ENCODE peak calls at places on chromosomes 11 and 22, in four cellular contexts. One of them, this sample, is unnamed.

GRCh38 chr11:61293869-61294716 is 1.0 kb downstream of the VWCE start:
- DNase-seq in GM12878: no peak
- DNase-seq in K562: no peak
- DNase-seq in GM12891: peak; percentile 67
- DNase-seq in this sample: peak; percentile 35

GRCh38 chr11:69918231-69918937 is 99.2 kb upstream of the FGF3 start:
- DNase-seq in GM12878: no peak
- DNase-seq in K562: no peak
- DNase-seq in GM12891: no peak
- DNase-seq in this sample: no peak

GRCh38 chr22:25067851-25068421 is 115.4 kb downstream of the KIAA1671 start:
- DNase-seq in GM12878: no peak
- DNase-seq in K562: no peak
- DNase-seq in GM12891: no peak
- DNase-seq in this sample: no peak

GRCh38 chr11:36383200-36383599 is 87.1 kb downstream of the PRR5L start:
- DNase-seq in GM12878: no peak
- DNase-seq in K562: no peak
- DNase-seq in GM12891: no peak
- DNase-seq in this sample: no peak

GRCh38 chr11:92702771-92703170 is 266.7 kb upstream of the MTNR1B start:
- DNase-seq in GM12878: no peak
- DNase-seq in K562: no peak
- DNase-seq in GM12891: no peak
- DNase-seq in this sample: no peak

GRCh38 chr11:46677991-46678740 is 22.3 kb downstream of the ARHGAP1 start:
- DNase-seq in GM12878: no peak
- DNase-seq in K562: no peak
- DNase-seq in GM12891: no peak
- DNase-seq in this sample: no peak

GRCh38 chr11:83746921-83747585 is 460.9 kb upstream of the CCDC90B start:
- DNase-seq in GM12878: no peak
- DNase-seq in K562: no peak
- DNase-seq in GM12891: no peak
- DNase-seq in this sample: no peak

GRCh38 chr11:69750108-69750850 is 24.9 kb downstream of the FGF4 start:
- DNase-seq in GM12878: no peak
- DNase-seq in K562: no peak
- DNase-seq in GM12891: no peak
- DNase-seq in this sample: no peak

GRCh38 chr11:776459-777287 is 614 bp downstream of the GATD1 start:
- DNase-seq in GM12878: no peak
- DNase-seq in K562: peak; percentile 90
- DNase-seq in GM12891: peak; percentile 77
- DNase-seq in this sample: peak; percentile 63

GRCh38 chr11:43868852-43869567 is 11.6 kb upstream of the ALKBH3 start:
- DNase-seq in GM12878: peak; percentile 84
- DNase-seq in K562: peak; percentile 32
- DNase-seq in GM12891: peak; percentile 43
- DNase-seq in this sample: peak; percentile 62

GRCh38 chr11:88035271-88035670 is 140.0 kb downstream of the RAB38 start:
- DNase-seq in GM12878: no peak
- DNase-seq in K562: no peak
- DNase-seq in GM12891: no peak
- DNase-seq in this sample: no peak

GRCh38 chr22:18955696-18956095 is 19.6 kb upstream of the PRODH start:
- DNase-seq in GM12878: no peak
- DNase-seq in K562: no peak
- DNase-seq in GM12891: no peak
- DNase-seq in this sample: no peak

GRCh38 chr11:11866203-11866602 is 24.4 kb downstream of the USP47 start:
- DNase-seq in GM12878: no peak
- DNase-seq in K562: peak; percentile 45
- DNase-seq in GM12891: no peak
- DNase-seq in this sample: no peak

GRCh38 chr11:61698173-61698965 is 18.2 kb downstream of the DAGLA start:
- DNase-seq in GM12878: no peak
- DNase-seq in K562: no peak
- DNase-seq in GM12891: no peak
- DNase-seq in this sample: peak; percentile 83

GRCh38 chr11:118009821-118010737 is 23.9 kb downstream of the IL10RA start:
- DNase-seq in GM12878: no peak
- DNase-seq in K562: no peak
- DNase-seq in GM12891: no peak
- DNase-seq in this sample: no peak

GRCh38 chr22:49106136-49106930 is 721.3 kb downstream of the BRD1 start:
- DNase-seq in GM12878: no peak
- DNase-seq in K562: no peak
- DNase-seq in GM12891: no peak
- DNase-seq in this sample: no peak

GRCh38 chr11:102447193-102447592 is 5.4 kb downstream of the TMEM123 start:
- DNase-seq in GM12878: no peak
- DNase-seq in K562: no peak
- DNase-seq in GM12891: no peak
- DNase-seq in this sample: no peak

GRCh38 chr11:112780351-112781043 is 180.7 kb upstream of the NCAM1 start:
- DNase-seq in GM12878: no peak
- DNase-seq in K562: no peak
- DNase-seq in GM12891: no peak
- DNase-seq in this sample: no peak

GRCh38 chr22:24703101-24703500 is 71.4 kb downstream of the PIWIL3 start:
- DNase-seq in GM12878: no peak
- DNase-seq in K562: peak; percentile 12
- DNase-seq in GM12891: no peak
- DNase-seq in this sample: no peak

GRCh38 chr11:4884341-4884740 is 2.6 kb downstream of the OR51T1 start:
- DNase-seq in GM12878: no peak
- DNase-seq in K562: no peak
- DNase-seq in GM12891: no peak
- DNase-seq in this sample: no peak

GRCh38 chr11:27254744-27255446 is 108.1 kb downstream of the CCDC34 start:
- DNase-seq in GM12878: no peak
- DNase-seq in K562: no peak
- DNase-seq in GM12891: no peak
- DNase-seq in this sample: no peak

GRCh38 chr22:20169253-20169822 is 18.5 kb upstream of the CCDC188 start:
- DNase-seq in GM12878: no peak
- DNase-seq in K562: no peak
- DNase-seq in GM12891: no peak
- DNase-seq in this sample: no peak

GRCh38 chr11:133993107-133993506 is 36.3 kb upstream of the IGSF9B start:
- DNase-seq in GM12878: no peak
- DNase-seq in K562: no peak
- DNase-seq in GM12891: no peak
- DNase-seq in this sample: no peak

DNA sequence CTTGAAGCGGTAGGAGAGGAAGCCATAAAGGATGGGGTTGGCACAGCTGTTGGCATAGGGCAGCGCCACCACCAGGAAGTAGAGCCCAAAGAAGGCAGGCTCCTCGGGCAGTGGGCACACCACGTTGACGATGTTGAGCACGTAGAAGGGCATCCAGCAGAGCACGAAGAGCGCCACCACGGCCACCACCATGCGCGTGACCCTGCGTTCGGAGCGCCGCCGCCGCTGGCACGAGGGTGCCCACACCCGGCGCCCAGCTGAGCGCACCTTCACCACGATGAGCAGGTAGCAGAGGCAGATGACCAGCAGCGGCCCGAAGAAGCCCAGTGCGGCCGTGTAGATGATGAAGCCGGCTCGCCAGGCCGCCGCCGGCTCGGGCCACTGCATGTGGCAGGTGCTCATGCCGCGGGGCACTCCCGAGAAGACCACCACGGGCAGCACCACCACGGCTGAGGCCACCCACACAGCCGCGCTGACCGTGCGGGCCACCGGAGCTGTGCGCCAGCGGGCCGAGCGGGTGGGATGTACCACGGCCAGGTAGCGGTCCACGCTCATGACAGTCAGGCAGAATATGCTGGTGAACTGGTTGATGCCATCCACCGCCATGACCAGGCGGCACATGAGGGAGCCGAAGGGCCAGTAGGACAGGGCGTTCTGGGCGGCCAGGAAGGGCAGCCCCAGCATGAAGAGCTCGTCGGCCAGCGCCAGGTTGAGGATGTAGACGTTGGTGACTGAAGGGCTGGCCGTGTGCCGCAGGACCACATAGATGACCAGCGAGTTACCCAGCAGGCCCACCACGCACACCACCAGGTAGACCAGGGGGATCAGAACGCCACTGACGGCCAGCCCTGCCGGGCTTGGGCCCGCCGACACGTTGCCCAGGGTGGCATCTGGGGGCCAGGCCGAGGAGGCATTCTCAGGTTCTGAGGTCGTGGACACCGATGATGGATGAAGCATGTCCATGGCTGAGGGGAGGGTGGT is 5.1 kb downstream of the SSTR3 start:
- DNase-seq in GM12878: no peak
- DNase-seq in K562: no peak
- DNase-seq in GM12891: no peak
- DNase-seq in this sample: no peak
- TF ChIP-seq SPI1 in GM12878: no peak
- TF ChIP-seq SPI1 in K562: no peak
- TF ChIP-seq SPI1 in GM12891: no peak
- TF ChIP-seq SPI1 in this sample: no peak

GRCh38 chr11:15146271-15147003 is 31.7 kb downstream of the INSC start:
- DNase-seq in GM12878: no peak
- DNase-seq in K562: no peak
- DNase-seq in GM12891: no peak
- DNase-seq in this sample: no peak
- TF ChIP-seq SPI1 in GM12878: no peak
- TF ChIP-seq SPI1 in K562: no peak
- TF ChIP-seq SPI1 in GM12891: no peak
- TF ChIP-seq SPI1 in this sample: no peak

DNA sequence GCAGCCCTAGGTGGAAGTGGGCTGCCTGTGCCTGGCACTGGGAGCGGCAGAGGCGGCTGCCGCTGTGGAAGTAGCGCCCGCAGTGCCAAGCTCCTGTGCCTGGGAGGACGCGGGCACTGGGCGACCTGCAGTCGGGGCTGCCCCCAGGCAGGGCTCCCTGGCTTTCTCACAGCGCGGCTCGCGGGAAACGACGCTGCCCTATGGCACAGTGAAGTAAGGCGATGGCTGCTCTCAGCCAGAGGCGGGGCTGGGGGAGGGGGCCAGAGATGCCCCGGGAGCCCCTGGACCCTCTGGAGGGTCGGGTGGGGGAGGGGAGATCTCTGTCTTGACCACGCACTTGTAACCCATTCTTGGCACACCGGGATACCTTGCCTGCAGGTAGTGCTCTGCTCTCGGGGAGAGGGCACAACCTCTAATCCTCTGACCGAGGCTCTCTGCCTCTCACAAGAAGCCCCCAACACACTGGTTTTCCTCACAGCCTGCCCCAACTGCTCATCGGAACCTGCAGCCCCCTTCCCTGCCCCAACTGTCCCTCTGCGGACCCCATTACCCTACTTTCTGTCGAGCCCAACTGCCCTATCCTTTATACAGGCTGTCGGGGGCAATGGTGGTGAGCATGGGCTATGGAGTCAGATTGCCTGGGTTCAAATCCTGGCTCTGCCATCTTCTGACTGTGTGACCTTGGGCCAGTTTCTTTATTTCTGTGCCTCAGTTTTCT is 32.2 kb upstream of the TRIM29 start:
- DNase-seq in GM12878: no peak
- DNase-seq in K562: no peak
- DNase-seq in GM12891: no peak
- DNase-seq in this sample: no peak
- TF ChIP-seq SPI1 in GM12878: no peak
- TF ChIP-seq SPI1 in K562: no peak
- TF ChIP-seq SPI1 in GM12891: no peak
- TF ChIP-seq SPI1 in this sample: no peak

DNA sequence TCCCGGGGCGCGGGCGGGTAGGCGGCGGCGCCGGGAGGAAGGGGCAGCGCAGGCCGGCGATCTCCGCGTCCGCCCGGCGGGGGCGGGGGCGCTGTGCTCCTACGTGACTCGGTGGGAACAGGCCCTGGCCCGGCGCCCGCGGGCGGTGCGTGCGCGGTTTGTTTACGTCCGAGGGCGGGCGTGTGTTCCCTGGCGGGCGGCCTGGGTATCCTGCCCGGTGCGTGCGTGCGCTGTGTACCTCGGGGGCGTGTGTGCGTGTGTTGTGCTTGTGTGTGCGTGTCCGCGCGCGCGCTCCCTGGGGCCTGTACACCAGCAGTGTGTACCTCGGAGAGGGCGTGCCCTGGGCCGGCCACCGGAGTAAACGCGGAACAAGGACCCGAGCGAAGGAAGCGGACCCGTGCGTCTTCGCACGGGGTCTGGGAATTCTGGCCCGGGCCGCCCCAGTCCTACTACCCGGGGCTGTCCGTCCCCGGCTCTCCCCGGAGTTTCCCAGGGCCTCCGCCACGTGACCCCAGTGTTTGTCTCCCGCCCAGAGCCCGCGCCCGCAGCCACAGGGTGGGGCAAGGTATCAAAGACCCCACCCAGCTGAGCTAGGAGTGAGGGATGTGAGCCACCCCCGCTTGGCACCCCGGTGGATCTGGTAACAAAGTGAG is 769 bp downstream of the MAFF start:
- DNase-seq in GM12878: no peak
- DNase-seq in K562: no peak
- DNase-seq in GM12891: no peak
- DNase-seq in this sample: peak; percentile 65
- TF ChIP-seq SPI1 in GM12878: no peak
- TF ChIP-seq SPI1 in K562: no peak
- TF ChIP-seq SPI1 in GM12891: no peak
- TF ChIP-seq SPI1 in this sample: no peak

GRCh38 chr11:130051077-130051476 is 18.6 kb upstream of the APLP2 start:
- DNase-seq in GM12878: no peak
- DNase-seq in K562: no peak
- DNase-seq in GM12891: no peak
- DNase-seq in this sample: peak; percentile 75
- TF ChIP-seq SPI1 in GM12878: no peak
- TF ChIP-seq SPI1 in K562: no peak
- TF ChIP-seq SPI1 in GM12891: no peak
- TF ChIP-seq SPI1 in this sample: peak; percentile 65

GRCh38 chr11:65871811-65872548 is 620 bp downstream of the EFEMP2 start:
- DNase-seq in GM12878: no peak
- DNase-seq in K562: no peak
- DNase-seq in GM12891: no peak
- DNase-seq in this sample: no peak
- TF ChIP-seq SPI1 in GM12878: no peak
- TF ChIP-seq SPI1 in K562: no peak
- TF ChIP-seq SPI1 in GM12891: no peak
- TF ChIP-seq SPI1 in this sample: no peak

DNA sequence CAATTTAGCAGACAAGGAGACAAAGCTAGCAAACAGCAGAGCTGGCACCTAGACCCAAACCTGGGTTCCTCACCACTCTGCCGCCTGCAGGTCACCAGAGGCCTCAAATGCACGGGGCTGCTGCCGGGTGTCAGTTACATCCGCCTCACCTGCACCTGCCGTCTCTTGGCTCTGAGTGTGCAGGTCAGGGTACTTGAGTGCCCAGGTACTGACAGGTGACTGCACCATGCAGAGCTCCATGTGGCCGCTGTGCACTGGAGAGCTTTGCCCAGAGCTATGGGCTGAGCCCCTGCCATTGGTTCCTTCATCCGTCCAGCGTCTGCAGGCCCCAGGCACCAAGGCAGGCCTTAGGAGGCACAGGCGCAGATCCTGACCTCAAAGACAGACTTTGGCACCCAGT is 35.0 kb downstream of the PDGFB start:
- DNase-seq in GM12878: no peak
- DNase-seq in K562: no peak
- DNase-seq in GM12891: no peak
- DNase-seq in this sample: no peak
- TF ChIP-seq SPI1 in GM12878: no peak
- TF ChIP-seq SPI1 in K562: no peak
- TF ChIP-seq SPI1 in GM12891: no peak
- TF ChIP-seq SPI1 in this sample: no peak

GRCh38 chr11:3041699-3042098 is 15.5 kb downstream of the CARS1 start:
- DNase-seq in GM12878: no peak
- DNase-seq in K562: no peak
- DNase-seq in GM12891: no peak
- DNase-seq in this sample: no peak
- TF ChIP-seq SPI1 in GM12878: no peak
- TF ChIP-seq SPI1 in K562: no peak
- TF ChIP-seq SPI1 in GM12891: no peak
- TF ChIP-seq SPI1 in this sample: no peak